ENCODE peak calls at places on chromosome 17, in seven cellular contexts. One of them, this sample, is unnamed.

GRCh38 chr17:48990882-48991357 is 6.3 kb upstream of the IGF2BP1 start:
- DNase-seq in CD8-positive, alpha-beta T cell: no peak
- DNase-seq in neuronal stem cell: no peak
- DNase-seq in GM04504: no peak
- DNase-seq in GM23248: no peak
- DNase-seq in T-helper 2 cell: no peak
- DNase-seq in NCI-H2029: no peak
- DNase-seq in this sample: no peak

GRCh38 chr17:43169561-43170139 is 1.4 kb upstream of the NBR1 start:
- DNase-seq in T-helper 2 cell: no peak
- DNase-seq in GM04504: no peak
- DNase-seq in CD8-positive, alpha-beta T cell: no peak
- DNase-seq in neuronal stem cell: peak; percentile 20
- DNase-seq in GM23248: peak; percentile 83
- DNase-seq in NCI-H2029: peak; percentile 29
- DNase-seq in this sample: peak; percentile 7

GRCh38 chr17:32971171-32971570 is 20.5 kb upstream of the SPACA3 start:
- DNase-seq in NCI-H2029: no peak
- DNase-seq in T-helper 2 cell: no peak
- DNase-seq in CD8-positive, alpha-beta T cell: no peak
- DNase-seq in neuronal stem cell: no peak
- DNase-seq in GM23248: peak; percentile 34
- DNase-seq in GM04504: no peak
- DNase-seq in this sample: no peak

GRCh38 chr17:65677932-65678331 is 116.5 kb upstream of the AXIN2 start:
- DNase-seq in neuronal stem cell: no peak
- DNase-seq in NCI-H2029: no peak
- DNase-seq in GM23248: peak; percentile 62
- DNase-seq in CD8-positive, alpha-beta T cell: no peak
- DNase-seq in GM04504: no peak
- DNase-seq in T-helper 2 cell: no peak
- DNase-seq in this sample: no peak

GRCh38 chr17:77210946-77211541 is 70.3 kb downstream of the SEC14L1 start:
- DNase-seq in neuronal stem cell: no peak
- DNase-seq in T-helper 2 cell: no peak
- DNase-seq in GM23248: no peak
- DNase-seq in GM04504: no peak
- DNase-seq in CD8-positive, alpha-beta T cell: no peak
- DNase-seq in NCI-H2029: no peak
- DNase-seq in this sample: no peak

GRCh38 chr17:4782652-4783051 is 3.5 kb downstream of the VMO1 start:
- DNase-seq in GM04504: no peak
- DNase-seq in GM23248: no peak
- DNase-seq in NCI-H2029: no peak
- DNase-seq in neuronal stem cell: no peak
- DNase-seq in T-helper 2 cell: no peak
- DNase-seq in CD8-positive, alpha-beta T cell: no peak
- DNase-seq in this sample: no peak

GRCh38 chr17:65438708-65439294 is 122.6 kb downstream of the AXIN2 start:
- DNase-seq in T-helper 2 cell: no peak
- DNase-seq in GM04504: peak; percentile 24
- DNase-seq in GM23248: peak; percentile 33
- DNase-seq in neuronal stem cell: no peak
- DNase-seq in NCI-H2029: no peak
- DNase-seq in CD8-positive, alpha-beta T cell: no peak
- DNase-seq in this sample: no peak

GRCh38 chr17:40935624-40936023 is 1.8 kb downstream of the KRT23 start:
- DNase-seq in GM04504: no peak
- DNase-seq in GM23248: no peak
- DNase-seq in T-helper 2 cell: no peak
- DNase-seq in neuronal stem cell: no peak
- DNase-seq in NCI-H2029: no peak
- DNase-seq in CD8-positive, alpha-beta T cell: no peak
- DNase-seq in this sample: no peak

GRCh38 chr17:2700031-2700490 is 11.5 kb downstream of the CLUH start:
- DNase-seq in CD8-positive, alpha-beta T cell: no peak
- DNase-seq in neuronal stem cell: no peak
- DNase-seq in GM23248: no peak
- DNase-seq in NCI-H2029: no peak
- DNase-seq in GM04504: no peak
- DNase-seq in T-helper 2 cell: no peak
- DNase-seq in this sample: no peak

GRCh38 chr17:49110504-49110903 is 22.1 kb upstream of the B4GALNT2 start:
- DNase-seq in CD8-positive, alpha-beta T cell: no peak
- DNase-seq in NCI-H2029: no peak
- DNase-seq in GM04504: no peak
- DNase-seq in GM23248: no peak
- DNase-seq in T-helper 2 cell: no peak
- DNase-seq in neuronal stem cell: no peak
- DNase-seq in this sample: no peak

GRCh38 chr17:40086150-40087044 is 14.0 kb downstream of the NR1D1 start:
- DNase-seq in GM04504: no peak
- DNase-seq in NCI-H2029: peak; percentile 9
- DNase-seq in GM23248: peak; percentile 60
- DNase-seq in CD8-positive, alpha-beta T cell: peak; percentile 68
- DNase-seq in neuronal stem cell: no peak
- DNase-seq in T-helper 2 cell: peak; percentile 48
- DNase-seq in this sample: peak; percentile 55

GRCh38 chr17:43832976-43833829 is at the start of gene MPP3:
- DNase-seq in T-helper 2 cell: peak; percentile 43
- DNase-seq in GM23248: peak; percentile 90
- DNase-seq in NCI-H2029: peak; percentile 41
- DNase-seq in GM04504: peak; percentile 47
- DNase-seq in CD8-positive, alpha-beta T cell: peak; percentile 33
- DNase-seq in neuronal stem cell: peak; percentile 63
- DNase-seq in this sample: peak; percentile 24

GRCh38 chr17:77859035-77859360 is 99.5 kb upstream of the TNRC6C start:
- DNase-seq in T-helper 2 cell: no peak
- DNase-seq in GM04504: no peak
- DNase-seq in neuronal stem cell: no peak
- DNase-seq in NCI-H2029: no peak
- DNase-seq in GM23248: no peak
- DNase-seq in CD8-positive, alpha-beta T cell: no peak
- DNase-seq in this sample: no peak

GRCh38 chr17:48593840-48594411 is 347 bp upstream of the HOXB5 start:
- DNase-seq in NCI-H2029: peak; percentile 96
- DNase-seq in GM23248: peak; percentile 87
- DNase-seq in T-helper 2 cell: peak; percentile 71
- DNase-seq in CD8-positive, alpha-beta T cell: peak; percentile 80
- DNase-seq in GM04504: peak; percentile 92
- DNase-seq in neuronal stem cell: peak; percentile 76
- DNase-seq in this sample: peak; percentile 77

GRCh38 chr17:5516060-5516792 is 29.9 kb downstream of the MIS12 start:
- DNase-seq in T-helper 2 cell: no peak
- DNase-seq in CD8-positive, alpha-beta T cell: no peak
- DNase-seq in GM23248: peak; percentile 98
- DNase-seq in NCI-H2029: no peak
- DNase-seq in neuronal stem cell: no peak
- DNase-seq in GM04504: peak; percentile 94
- DNase-seq in this sample: no peak

GRCh38 chr17:1908699-1909309 is 79.0 kb downstream of the RPA1 start:
- DNase-seq in neuronal stem cell: peak; percentile 69
- DNase-seq in GM04504: peak; percentile 58
- DNase-seq in GM23248: peak; percentile 85
- DNase-seq in NCI-H2029: peak; percentile 23
- DNase-seq in T-helper 2 cell: no peak
- DNase-seq in CD8-positive, alpha-beta T cell: no peak
- DNase-seq in this sample: no peak

GRCh38 chr17:55341432-55341831 is 76.7 kb downstream of the HLF start:
- DNase-seq in T-helper 2 cell: no peak
- DNase-seq in NCI-H2029: no peak
- DNase-seq in CD8-positive, alpha-beta T cell: no peak
- DNase-seq in GM23248: peak; percentile 93
- DNase-seq in neuronal stem cell: no peak
- DNase-seq in GM04504: no peak
- DNase-seq in this sample: no peak

This sample was measured in effector CD4-positive, alpha-beta T cell.